ENCODE peak calls at places on chromosome 7, in four cellular contexts. O is HepG2, K is A549, B is GM12878. N is an unnamed sample.

GRCh38 chr7:136086712-136087111 is 109.6 kb upstream of the MTPN start:
- DNase-seq in B (peak), K (peak), O (peak), N (peak)

GRCh38 chr7:68722044-68722443 is 876.2 kb upstream of the AUTS2 start:
- DNase-seq in O (no peak), K (no peak), B (no peak), N (no peak)

GRCh38 chr7:1696671-1697498 is 26.8 kb downstream of the ELFN1 start:
- DNase-seq in B (no peak), K (no peak), O (no peak), N (peak)

GRCh38 chr7:81692146-81692905 is 77.5 kb downstream of the HGF start:
- DNase-seq in B (no peak), O (no peak), K (no peak), N (no peak)

GRCh38 chr7:155713382-155713781 is 68.9 kb downstream of the RBM33 start:
- DNase-seq in K (no peak), O (no peak), B (no peak), N (peak)

GRCh38 chr7:109020251-109020650 is 450.6 kb downstream of the DNAJB9 start:
- DNase-seq in K (no peak), B (no peak), O (no peak), N (no peak)

GRCh38 chr7:129771201-129771927 is 159.8 kb downstream of the NRF1 start:
- DNase-seq in K (no peak), O (no peak), B (no peak), N (peak)

GRCh38 chr7:80257751-80258150 is 123.1 kb downstream of the GNAI1 start:
- DNase-seq in O (no peak), K (no peak), B (no peak), N (no peak)

GRCh38 chr7:108104324-108104723 is 25.8 kb downstream of the LAMB4 start:
- DNase-seq in O (no peak), B (no peak), K (no peak), N (no peak)

GRCh38 chr7:102444961-102445673 is 11.7 kb downstream of the ORAI2 start:
- DNase-seq in O (no peak), B (no peak), K (no peak), N (peak)

GRCh38 chr7:102445674-102446071 is 12.3 kb downstream of the ORAI2 start:
- DNase-seq in B (no peak), K (no peak), O (no peak), N (no peak)

GRCh38 chr7:102436123-102436522 is 2.7 kb downstream of the ORAI2 start:
- DNase-seq in K (no peak), O (no peak), B (no peak), N (peak)

GRCh38 chr7:102439963-102440795 is 6.8 kb downstream of the ORAI2 start:
- DNase-seq in K (peak), O (peak), B (no peak), N (peak)
- TF ChIP-seq PBX3 in K (no peak), O (no peak), B (no peak), N (peak)

DNA sequence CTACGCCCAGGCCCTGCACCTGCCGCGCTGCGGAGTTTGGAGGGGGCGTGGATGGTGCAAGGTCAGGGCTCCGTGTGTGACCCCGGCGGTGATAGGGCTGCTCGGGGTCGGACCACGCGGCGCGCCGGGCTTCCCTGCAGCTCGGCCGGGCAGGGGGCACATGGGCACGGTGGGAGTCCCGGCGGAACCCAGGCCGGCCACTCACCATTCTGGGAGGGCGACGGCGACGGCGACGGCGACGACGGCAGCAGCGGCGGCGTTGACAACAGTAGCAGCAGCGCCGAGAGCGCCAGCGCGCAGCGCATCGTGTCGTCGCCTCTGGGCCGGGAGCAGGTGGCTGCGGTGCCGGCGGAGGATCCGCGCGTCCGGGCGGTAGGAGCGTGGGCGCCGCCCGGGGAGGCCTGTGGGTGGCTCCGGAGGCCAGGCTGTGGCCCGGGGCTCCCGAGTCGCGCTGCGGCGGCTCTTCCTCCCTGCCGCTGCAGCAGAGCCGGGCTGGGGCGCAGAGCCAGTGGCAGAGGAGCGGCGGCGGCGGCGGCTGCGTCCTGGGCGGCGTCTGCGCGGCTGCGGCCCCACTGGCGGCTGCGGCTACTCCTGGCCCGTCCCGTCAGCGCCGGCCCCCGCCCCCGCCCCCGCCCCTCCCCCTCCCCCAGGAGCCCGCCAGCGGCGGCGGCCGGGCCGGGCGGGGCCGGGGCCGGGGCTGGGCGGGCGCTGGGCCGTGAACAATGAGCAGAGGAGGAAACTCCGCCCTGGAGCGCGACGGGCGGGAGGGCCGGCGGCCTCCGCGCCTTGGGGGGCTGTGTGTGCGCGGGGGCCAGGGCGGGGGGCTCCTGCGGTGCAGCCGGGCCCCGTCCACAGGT is at the start of gene PODXL:
- DNase-seq in K (peak), O (no peak), B (no peak), N (peak)
- TF ChIP-seq PBX3 in K (no peak), O (no peak), B (no peak), N (no peak)

DNA sequence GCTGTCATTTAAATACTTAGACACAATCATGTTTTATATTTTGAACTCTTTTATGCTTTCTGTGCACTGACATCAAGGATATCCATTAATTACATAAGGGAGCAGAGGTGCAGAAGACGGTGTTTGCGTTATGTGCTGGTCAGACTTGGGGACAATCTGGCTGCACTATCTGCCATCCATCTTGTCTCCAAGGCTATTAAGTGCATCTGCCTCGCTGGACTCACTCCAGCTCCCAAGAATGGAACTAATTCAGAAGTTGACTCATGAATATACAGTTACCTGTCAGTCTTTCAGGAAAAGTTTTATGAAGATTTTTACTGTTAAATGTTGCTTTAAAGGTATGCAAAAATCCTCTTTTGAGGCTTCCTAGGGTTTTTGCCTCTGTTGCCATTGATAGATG is 391.0 kb downstream of the SUGCT start:
- DNase-seq in O (no peak), K (no peak), B (no peak), N (peak)
- TF ChIP-seq PBX3 in O (no peak), K (no peak), B (no peak), N (peak)

DNA sequence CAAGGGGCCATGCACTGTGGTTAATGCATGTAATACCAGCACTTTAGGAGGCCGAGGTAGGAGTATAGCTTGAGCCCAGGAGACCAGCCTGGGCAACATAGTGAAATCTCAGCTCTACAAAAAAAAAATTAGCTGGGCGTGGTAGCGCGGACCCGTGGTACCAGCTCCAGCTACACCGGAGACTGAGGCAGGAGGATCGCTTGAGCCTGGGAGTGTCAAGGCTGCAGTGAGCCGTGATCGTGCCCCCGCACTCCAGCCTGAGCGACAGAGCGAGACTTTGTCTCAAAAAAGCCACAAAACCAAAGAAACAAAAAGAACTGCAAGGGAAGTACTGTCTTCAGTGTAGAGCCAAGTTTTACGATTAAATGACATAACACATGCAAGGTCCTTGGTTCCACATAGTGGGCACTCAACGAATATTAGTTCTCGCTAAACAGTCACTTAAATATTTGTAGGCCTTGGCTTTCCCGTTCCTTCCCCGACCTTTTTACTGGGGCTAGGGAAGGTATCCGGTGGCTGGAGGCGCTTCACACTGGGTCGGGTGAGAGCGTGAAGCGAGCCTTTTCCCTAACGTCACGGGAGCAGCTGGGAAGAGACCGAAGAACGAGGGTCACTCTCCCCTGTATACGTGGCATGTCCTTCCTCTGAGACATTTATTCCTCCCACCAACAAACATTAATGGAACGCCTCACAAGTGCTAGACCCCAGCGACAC is 995 bp upstream of the SND1 start:
- DNase-seq in O (no peak), B (no peak), K (no peak), N (peak)
- TF ChIP-seq PBX3 in O (no peak), B (no peak), K (no peak), N (no peak)

DNA sequence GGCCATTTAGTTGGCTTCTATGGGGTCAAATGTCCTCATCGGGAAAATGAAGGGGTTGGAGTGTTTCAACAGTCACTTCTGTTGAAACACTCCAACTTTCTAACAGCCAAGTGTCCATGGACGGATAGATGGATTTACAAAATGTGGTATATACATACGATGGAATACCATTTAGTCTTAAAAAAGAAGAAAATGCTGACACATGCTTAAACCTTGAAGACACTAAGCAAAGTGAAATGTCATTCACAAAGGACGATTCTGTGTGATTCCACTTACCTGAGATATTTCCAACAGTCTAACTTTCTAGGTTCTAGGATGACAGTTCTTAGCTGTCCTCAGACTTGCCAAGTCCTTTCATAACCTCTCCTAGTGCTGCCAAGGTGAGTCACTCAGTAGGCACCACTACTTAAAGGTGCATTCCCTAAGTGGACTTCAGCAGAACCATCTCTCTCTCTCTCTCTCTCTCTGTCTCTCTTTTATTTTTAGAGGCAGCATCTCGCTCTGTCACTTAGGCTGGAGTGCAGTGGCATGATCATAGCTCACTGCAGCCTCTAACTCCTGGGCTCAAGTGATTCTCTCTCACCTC is 69.0 kb downstream of the DENND2A start:
- DNase-seq in K (peak), B (no peak), O (no peak), N (no peak)
- TF ChIP-seq PBX3 in K (no peak), B (no peak), O (no peak), N (no peak)

N was measured in SK-N-SH.